ENCODE peak calls at places on chromosomes 7 and 10, in four cellular contexts. One of them, this sample, is unnamed.
A peak's percentile ranks its signal among the peaks of the same experiment; 100 is the strongest.

GRCh38 chr7:65325793-65326432 is 47.7 kb upstream of the ZNF92 start:
- DNase-seq in stimulated activated CD4-positive, alpha-beta T cell treated with anti-CD3 and anti-CD28 coated beads, Interleukin-2, amount 100 ng/mL, for 48 hours: no peak
- DNase-seq in HCT116: no peak
- DNase-seq in M059J: peak; percentile 84
- DNase-seq in this sample: peak; percentile 33

GRCh38 chr7:116543664-116544063 is 18.8 kb downstream of the CAV1 start:
- DNase-seq in stimulated activated CD4-positive, alpha-beta T cell treated with anti-CD3 and anti-CD28 coated beads, Interleukin-2, amount 100 ng/mL, for 48 hours: no peak
- DNase-seq in HCT116: no peak
- DNase-seq in M059J: peak; percentile 84
- DNase-seq in this sample: peak; percentile 87

GRCh38 chr10:33801705-33802104 is 467.2 kb upstream of the NRP1 start:
- DNase-seq in stimulated activated CD4-positive, alpha-beta T cell treated with anti-CD3 and anti-CD28 coated beads, Interleukin-2, amount 100 ng/mL, for 48 hours: no peak
- DNase-seq in HCT116: peak; percentile 22
- DNase-seq in M059J: peak; percentile 75
- DNase-seq in this sample: no peak

GRCh38 chr10:122264442-122264841 is 6.7 kb upstream of the BTBD16 start:
- DNase-seq in stimulated activated CD4-positive, alpha-beta T cell treated with anti-CD3 and anti-CD28 coated beads, Interleukin-2, amount 100 ng/mL, for 48 hours: no peak
- DNase-seq in HCT116: no peak
- DNase-seq in M059J: peak; percentile 32
- DNase-seq in this sample: no peak

GRCh38 chr10:54613162-54613561 is 187.9 kb downstream of the PCDH15 start:
- DNase-seq in stimulated activated CD4-positive, alpha-beta T cell treated with anti-CD3 and anti-CD28 coated beads, Interleukin-2, amount 100 ng/mL, for 48 hours: no peak
- DNase-seq in HCT116: no peak
- DNase-seq in M059J: no peak
- DNase-seq in this sample: no peak

GRCh38 chr10:73910401-73910763 is 550 bp upstream of the PLAU start:
- DNase-seq in stimulated activated CD4-positive, alpha-beta T cell treated with anti-CD3 and anti-CD28 coated beads, Interleukin-2, amount 100 ng/mL, for 48 hours: no peak
- DNase-seq in HCT116: no peak
- DNase-seq in M059J: peak; percentile 26
- DNase-seq in this sample: peak; percentile 82

GRCh38 chr10:79176052-79176501 is 107.3 kb downstream of the ZMIZ1 start:
- DNase-seq in stimulated activated CD4-positive, alpha-beta T cell treated with anti-CD3 and anti-CD28 coated beads, Interleukin-2, amount 100 ng/mL, for 48 hours: no peak
- DNase-seq in HCT116: no peak
- DNase-seq in M059J: peak; percentile 38
- DNase-seq in this sample: peak; percentile 84

GRCh38 chr10:21176934-21177480 is 279.9 kb upstream of the NEBL start:
- DNase-seq in stimulated activated CD4-positive, alpha-beta T cell treated with anti-CD3 and anti-CD28 coated beads, Interleukin-2, amount 100 ng/mL, for 48 hours: no peak
- DNase-seq in HCT116: no peak
- DNase-seq in M059J: no peak
- DNase-seq in this sample: no peak

GRCh38 chr7:4665661-4666060 is 16.4 kb upstream of the FOXK1 start:
- DNase-seq in stimulated activated CD4-positive, alpha-beta T cell treated with anti-CD3 and anti-CD28 coated beads, Interleukin-2, amount 100 ng/mL, for 48 hours: no peak
- DNase-seq in HCT116: no peak
- DNase-seq in M059J: peak; percentile 81
- DNase-seq in this sample: peak; percentile 92

GRCh38 chr7:124085168-124085567 is 52.3 kb upstream of the TMEM229A start:
- DNase-seq in stimulated activated CD4-positive, alpha-beta T cell treated with anti-CD3 and anti-CD28 coated beads, Interleukin-2, amount 100 ng/mL, for 48 hours: no peak
- DNase-seq in HCT116: no peak
- DNase-seq in M059J: no peak
- DNase-seq in this sample: no peak

GRCh38 chr10:5774987-5775386 is 38.2 kb downstream of the GDI2 start:
- DNase-seq in stimulated activated CD4-positive, alpha-beta T cell treated with anti-CD3 and anti-CD28 coated beads, Interleukin-2, amount 100 ng/mL, for 48 hours: no peak
- DNase-seq in HCT116: no peak
- DNase-seq in M059J: no peak
- DNase-seq in this sample: no peak

GRCh38 chr7:27269455-27269854 is 26.9 kb downstream of the EVX1 start:
- DNase-seq in stimulated activated CD4-positive, alpha-beta T cell treated with anti-CD3 and anti-CD28 coated beads, Interleukin-2, amount 100 ng/mL, for 48 hours: no peak
- DNase-seq in HCT116: no peak
- DNase-seq in M059J: no peak
- DNase-seq in this sample: no peak

GRCh38 chr7:55365103-55365679 is at the start of gene LANCL2:
- DNase-seq in stimulated activated CD4-positive, alpha-beta T cell treated with anti-CD3 and anti-CD28 coated beads, Interleukin-2, amount 100 ng/mL, for 48 hours: peak; percentile 38
- DNase-seq in HCT116: no peak
- DNase-seq in M059J: peak; percentile 39
- DNase-seq in this sample: peak; percentile 53

This sample was measured in mesenchymal stem cell.